ENCODE peak calls at places on chromosomes 6 and 20, in eight cellular contexts. B is left lung, H is lung, X is Peyer's patch, R is breast epithelium, J is heart left ventricle, W is left ventricle myocardium inferior, U is adrenal gland. I is an unnamed sample.

GRCh38 chr6:136921521-136921935 is 573 bp upstream of the SLC35D3 start:
- DNase-seq in B (peak; percentile 82), H (no peak), X (no peak), R (no peak), J (no peak), W (no peak), U (no peak), I (peak; percentile 46)

GRCh38 chr20:7214081-7214740 is 446.7 kb downstream of the BMP2 start:
- DNase-seq in B (no peak), H (no peak), X (no peak), R (no peak), J (no peak), W (no peak), U (no peak), I (no peak)

GRCh38 chr6:165723326-165723725 is 60.3 kb upstream of the PDE10A start:
- DNase-seq in B (no peak), H (no peak), X (no peak), R (no peak), J (no peak), W (no peak), U (no peak), I (no peak)

GRCh38 chr6:36314221-36315014 is 22.3 kb downstream of the BNIP5 start:
- DNase-seq in B (no peak), H (no peak), X (no peak), R (no peak), J (no peak), W (no peak), U (no peak), I (no peak)

GRCh38 chr6:27687154-27688013 is 214.5 kb upstream of the ZNF184 start:
- DNase-seq in B (peak; percentile 91), H (peak; percentile 54), X (peak; percentile 91), R (peak; percentile 75), J (peak; percentile 49), W (peak; percentile 41), U (peak; percentile 39), I (peak; percentile 95)

GRCh38 chr6:134909701-134910595 is 40.0 kb downstream of the ALDH8A1 start:
- DNase-seq in B (no peak), H (no peak), X (no peak), R (no peak), J (no peak), W (no peak), U (peak; percentile 31), I (peak; percentile 39)

GRCh38 chr6:154457046-154457713 is 53.3 kb downstream of the CNKSR3 start:
- DNase-seq in B (no peak), H (no peak), X (no peak), R (no peak), J (no peak), W (no peak), U (no peak), I (no peak)

GRCh38 chr6:53119772-53120409 is 28.8 kb downstream of the GCM1 start:
- DNase-seq in B (no peak), H (no peak), X (peak; percentile 60), R (peak; percentile 78), J (no peak), W (no peak), U (peak; percentile 21), I (no peak)

GRCh38 chr20:8183526-8183925 is 51.5 kb downstream of the PLCB1 start:
- DNase-seq in B (no peak), H (no peak), X (no peak), R (no peak), J (no peak), W (no peak), U (no peak), I (no peak)

GRCh38 chr6:87078983-87079616 is 15.8 kb downstream of the CGA start:
- DNase-seq in B (no peak), H (peak; percentile 63), X (peak; percentile 82), R (no peak), J (peak; percentile 51), W (peak; percentile 48), U (peak; percentile 51), I (peak; percentile 87)

GRCh38 chr6:40586800-40587201 is 363 bp downstream of the LRFN2 start:
- DNase-seq in B (no peak), H (no peak), X (no peak), R (no peak), J (no peak), W (no peak), U (no peak), I (peak; percentile 47)

GRCh38 chr20:51828762-51829161 is 26.4 kb upstream of the SALL4 start:
- DNase-seq in B (peak; percentile 75), H (no peak), X (no peak), R (no peak), J (no peak), W (no peak), U (no peak), I (no peak)

GRCh38 chr20:43539975-43540672 is 18.7 kb upstream of the SGK2 start:
- DNase-seq in B (no peak), H (no peak), X (no peak), R (peak; percentile 41), J (no peak), W (no peak), U (no peak), I (no peak)

GRCh38 chr6:65745614-65746013 is 38.6 kb upstream of the EYS start:
- DNase-seq in B (no peak), H (no peak), X (no peak), R (no peak), J (no peak), W (no peak), U (no peak), I (no peak)

GRCh38 chr20:21518292-21518991 is 4.6 kb upstream of the NKX2-2 start:
- DNase-seq in B (no peak), H (peak; percentile 81), X (no peak), R (no peak), J (no peak), W (no peak), U (no peak), I (no peak)

GRCh38 chr6:117600008-117600743 is 2.1 kb downstream of the GOPC start:
- DNase-seq in B (no peak), H (no peak), X (no peak), R (no peak), J (no peak), W (no peak), U (no peak), I (no peak)

GRCh38 chr6:8707956-8708772 is 272.8 kb upstream of the SLC35B3 start:
- DNase-seq in B (no peak), H (peak; percentile 47), X (no peak), R (peak; percentile 52), J (no peak), W (no peak), U (peak; percentile 30), I (no peak)

GRCh38 chr6:28922841-28923317 is 906 bp downstream of the TRIM27 start:
- DNase-seq in B (no peak), H (peak; percentile 58), X (no peak), R (no peak), J (peak; percentile 61), W (peak; percentile 47), U (peak; percentile 51), I (no peak)

GRCh38 chr6:90483956-90484355 is 102.9 kb downstream of the MAP3K7 start:
- DNase-seq in B (no peak), H (no peak), X (no peak), R (no peak), J (no peak), W (no peak), U (no peak), I (no peak)

GRCh38 chr6:36339156-36339555 is 2.5 kb upstream of the BNIP5 start:
- DNase-seq in B (no peak), H (no peak), X (peak; percentile 76), R (no peak), J (no peak), W (no peak), U (no peak), I (no peak)

DNA sequence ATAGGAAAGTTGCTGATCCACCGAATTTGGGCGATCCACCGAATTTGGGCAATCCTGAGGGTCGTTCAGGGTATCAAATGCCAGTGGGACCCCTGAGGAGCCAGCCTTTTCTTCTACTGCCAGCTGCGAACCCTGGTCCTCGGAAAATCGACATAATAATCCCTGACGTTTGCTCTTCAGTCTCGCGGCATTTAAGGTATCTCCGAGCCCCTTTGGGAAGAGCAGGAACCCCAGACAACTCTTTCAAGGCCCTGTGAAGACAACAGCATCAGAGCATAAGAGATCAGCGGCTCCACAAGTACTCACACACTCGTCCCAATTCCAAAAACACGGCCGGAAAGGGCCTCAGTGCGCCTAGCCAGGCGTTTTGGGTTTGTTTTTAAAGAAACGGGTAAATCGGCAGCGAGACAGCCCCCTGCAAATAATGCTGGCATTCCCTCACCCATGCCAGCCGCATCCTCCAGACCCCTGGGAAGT is 998 bp downstream of the SIM1 start:
- DNase-seq in B (no peak), H (no peak), X (no peak), R (no peak), J (no peak), W (no peak), U (no peak), I (no peak)
- H3K4me3 ChIP-seq in B (no peak overlapping the region), H (no peak overlapping the region), X (no peak overlapping the region), R (peak overlapping the region; percentile 63), J (no peak overlapping the region), W (no peak overlapping the region), U (no peak overlapping the region), I (no peak overlapping the region)

DNA sequence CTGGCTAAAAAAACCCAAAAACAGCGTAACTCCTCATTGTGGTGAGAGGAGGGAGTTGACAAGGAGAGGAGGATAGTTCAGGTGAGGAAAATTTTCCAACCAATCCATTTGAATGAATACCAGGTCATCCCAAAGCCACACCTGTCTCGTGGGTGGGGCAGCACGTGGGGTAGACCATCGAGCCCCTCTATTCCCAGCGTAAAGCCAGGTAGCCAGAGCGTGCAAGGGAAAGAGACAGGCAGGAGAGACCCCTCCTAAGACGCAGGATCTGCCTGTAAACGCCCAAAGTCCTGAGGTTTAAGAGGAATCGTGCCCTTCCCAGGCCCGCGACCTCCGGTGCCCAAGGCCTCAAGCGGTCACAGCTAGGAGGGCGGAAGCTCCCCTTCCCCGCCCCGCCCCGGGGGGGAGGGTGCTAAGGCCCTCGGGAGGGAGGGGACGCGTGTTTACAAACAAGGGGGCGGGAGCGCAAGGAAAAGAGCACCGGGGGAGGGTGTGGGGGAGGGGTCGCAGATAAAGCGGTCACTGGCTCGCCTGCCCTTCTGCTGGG is 705 bp downstream of the RXRB start:
- DNase-seq in B (peak; percentile 94), H (peak; percentile 79), X (no peak), R (no peak), J (peak; percentile 78), W (peak; percentile 77), U (peak; percentile 83), I (no peak)
- H3K4me1 ChIP-seq in B (peaks cover 38% of the 10 kb centered on the region), H (peaks cover 21% of the 10 kb centered on the region), X (peaks cover 47% of the 10 kb centered on the region), R (peaks cover 31% of the 10 kb centered on the region), J (peaks cover 65% of the 10 kb centered on the region), W (peaks cover 93% of the 10 kb centered on the region), U (peaks cover 53% of the 10 kb centered on the region), I (no peaks in the 10 kb centered on the region)

DNA sequence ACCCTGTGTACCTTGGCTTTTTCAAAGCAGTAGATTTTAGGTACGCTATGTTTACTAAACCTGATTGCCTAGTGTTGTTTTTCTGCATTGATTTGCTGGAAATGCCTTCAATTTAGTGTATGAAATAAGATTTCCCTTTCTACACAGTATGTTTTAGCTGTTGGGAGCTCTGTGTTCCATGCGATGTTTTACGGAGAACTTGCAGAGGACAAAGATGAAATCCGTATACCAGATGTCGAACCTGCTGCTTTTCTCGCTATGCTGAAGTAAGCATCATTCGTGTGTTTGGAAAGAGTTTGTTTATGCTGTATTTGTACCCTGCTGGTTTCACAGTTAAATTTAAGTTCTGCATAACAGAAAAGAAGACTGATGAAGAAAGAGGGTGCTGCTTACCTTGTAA is 1.9 kb downstream of the BTBD3 start:
- DNase-seq in B (no peak), H (no peak), X (no peak), R (no peak), J (no peak), W (no peak), U (no peak), I (no peak)
- H3K4me3 ChIP-seq in B (peak overlapping the region; percentile 10), H (peak overlapping the region; percentile 13), X (no peak overlapping the region), R (peak overlapping the region; percentile 63), J (peak overlapping the region; percentile 66), W (peak overlapping the region; percentile 67), U (no peak overlapping the region), I (no peak overlapping the region)

GRCh38 chr6:37626915-37627314 is 70.8 kb downstream of the MDGA1 start:
- DNase-seq in B (no peak), H (no peak), X (no peak), R (no peak), J (no peak), W (no peak), U (no peak), I (no peak)
- H3K4me1 ChIP-seq in B (peaks cover 5% of the 10 kb centered on the region), H (peaks cover 4% of the 10 kb centered on the region), X (peaks cover 7% of the 10 kb centered on the region), R (no peaks in the 10 kb centered on the region), J (peaks cover 17% of the 10 kb centered on the region), W (peaks cover 18% of the 10 kb centered on the region), U (peaks cover 8% of the 10 kb centered on the region), I (peaks cover 11% of the 10 kb centered on the region)